ENCODE peak calls at places on chromosome 6, in four cellular contexts. U, P, W and A are unnamed samples.

GRCh38 chr6:81751388-81752083 is 945 bp downstream of the TENT5A start:
- DNase-seq in P (peak), U (peak), W (no peak), A (peak)

GRCh38 chr6:116370717-116371383 is at the start of gene DSE:
- DNase-seq in P (peak), U (peak), W (no peak), A (peak)

GRCh38 chr6:28303570-28303969 is 22.2 kb downstream of the PGBD1 start:
- DNase-seq in P (no peak), U (no peak), W (no peak), A (no peak)

GRCh38 chr6:132731086-132731485 is 17.2 kb upstream of the VNN1 start:
- DNase-seq in U (peak), P (no peak), W (no peak), A (peak)

GRCh38 chr6:16286151-16286522 is 47.8 kb downstream of the GMPR start:
- DNase-seq in U (peak), P (peak), W (peak), A (peak)

GRCh38 chr6:135002229-135002844 is 52.3 kb downstream of the HBS1L start:
- DNase-seq in W (no peak), P (no peak), U (peak), A (no peak)

GRCh38 chr6:46876126-46876525 is 45.6 kb downstream of the ADGRF5 start:
- DNase-seq in P (peak), W (peak), U (no peak), A (peak)

GRCh38 chr6:128572286-128572685 is 51.9 kb upstream of the PTPRK start:
- DNase-seq in W (no peak), P (no peak), U (peak), A (no peak)

GRCh38 chr6:72931325-72931903 is 293.9 kb downstream of the KHDC1L start:
- DNase-seq in W (no peak), P (no peak), U (no peak), A (no peak)

GRCh38 chr6:63347599-63347998 is 27.8 kb upstream of the LGSN start:
- DNase-seq in W (no peak), P (no peak), U (peak), A (peak)

GRCh38 chr6:113842165-113842564 is 15.0 kb upstream of the MARCKS start:
- DNase-seq in W (no peak), P (no peak), U (peak), A (no peak)

GRCh38 chr6:88877893-88878292 is 85.5 kb downstream of the RNGTT start:
- DNase-seq in U (no peak), W (no peak), P (no peak), A (no peak)

GRCh38 chr6:88884361-88884760 is 79.1 kb downstream of the RNGTT start:
- DNase-seq in W (no peak), P (no peak), U (no peak), A (no peak)

GRCh38 chr6:88882536-88882935 is 80.9 kb downstream of the RNGTT start:
- DNase-seq in U (no peak), W (no peak), P (no peak), A (no peak)

GRCh38 chr6:88880021-88880420 is 83.4 kb downstream of the RNGTT start:
- DNase-seq in W (no peak), P (no peak), U (no peak), A (no peak)

DNA sequence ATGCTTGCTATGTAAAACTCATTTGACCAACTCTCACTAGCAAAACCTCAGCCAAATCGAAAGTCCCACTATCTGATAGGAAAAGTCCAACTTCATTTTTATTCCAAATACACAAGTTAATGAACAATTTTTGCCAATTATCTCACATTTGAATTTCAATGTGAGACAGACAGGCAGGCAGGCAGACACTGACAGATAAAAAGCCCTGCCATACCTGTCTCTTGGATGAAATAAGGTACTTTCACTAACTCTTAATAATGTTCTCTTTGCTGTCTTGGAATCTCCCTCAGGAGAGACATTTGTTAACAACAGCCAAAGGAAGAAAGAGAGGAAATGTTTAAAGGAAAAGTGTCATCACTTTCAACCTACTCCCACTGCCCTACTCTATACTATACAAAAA is 82.0 kb downstream of the RNGTT start:
- DNase-seq in W (no peak), P (no peak), U (no peak), A (no peak)
- H4K91ac ChIP-seq in W (no peak), P (no peak), U (no peak), A (no peak)

DNA sequence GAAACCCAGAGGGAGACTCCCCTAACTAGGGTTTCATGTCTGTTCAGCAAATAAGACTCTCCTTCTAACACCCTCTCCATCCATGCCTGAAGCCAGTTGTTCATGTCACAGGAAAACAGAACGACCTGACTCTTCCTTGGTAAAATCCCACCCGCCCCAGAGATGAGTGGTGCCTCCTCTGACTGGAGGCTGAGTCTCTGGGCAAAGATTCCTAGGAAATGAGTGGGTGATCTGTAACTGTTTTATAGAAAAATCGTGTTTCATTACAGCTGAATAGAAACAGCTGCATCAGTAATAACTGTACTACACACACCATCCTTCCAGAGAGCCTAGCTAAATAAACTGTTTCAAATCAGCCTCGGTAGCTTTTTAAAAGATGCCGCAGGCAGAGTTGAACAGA is 37.4 kb upstream of the MRPS10 start:
- DNase-seq in P (no peak), W (no peak), U (peak), A (no peak)
- H4K91ac ChIP-seq in P (no peak), W (no peak), U (no peak), A (no peak)

GRCh38 chr6:169247419-169247818 is 6.2 kb downstream of the THBS2 start:
- DNase-seq in U (no peak), P (no peak), W (no peak), A (no peak)

GRCh38 chr6:169246445-169246844 is 7.2 kb downstream of the THBS2 start:
- DNase-seq in W (no peak), U (no peak), P (no peak), A (no peak)

GRCh38 chr6:169249057-169249456 is 4.6 kb downstream of the THBS2 start:
- DNase-seq in U (no peak), W (no peak), P (no peak), A (no peak)

GRCh38 chr6:169247991-169248390 is 5.7 kb downstream of the THBS2 start:
- DNase-seq in W (no peak), P (no peak), U (no peak), A (no peak)

GRCh38 chr6:169248521-169248971 is 5.1 kb downstream of the THBS2 start:
- DNase-seq in P (no peak), U (no peak), W (no peak), A (no peak)
- H4K91ac ChIP-seq in P (no peak), U (no peak), W (no peak), A (no peak)

GRCh38 chr6:43369174-43370002 is at the start of gene ZNF318:
- DNase-seq in P (peak), W (peak), U (peak), A (peak)

GRCh38 chr6:43367245-43367984 is 2.0 kb downstream of the ZNF318 start:
- DNase-seq in P (no peak), U (peak), W (no peak), A (no peak)

GRCh38 chr6:43373252-43373875 is 3.9 kb upstream of the ZNF318 start:
- DNase-seq in P (no peak), W (no peak), U (no peak), A (no peak)

DNA sequence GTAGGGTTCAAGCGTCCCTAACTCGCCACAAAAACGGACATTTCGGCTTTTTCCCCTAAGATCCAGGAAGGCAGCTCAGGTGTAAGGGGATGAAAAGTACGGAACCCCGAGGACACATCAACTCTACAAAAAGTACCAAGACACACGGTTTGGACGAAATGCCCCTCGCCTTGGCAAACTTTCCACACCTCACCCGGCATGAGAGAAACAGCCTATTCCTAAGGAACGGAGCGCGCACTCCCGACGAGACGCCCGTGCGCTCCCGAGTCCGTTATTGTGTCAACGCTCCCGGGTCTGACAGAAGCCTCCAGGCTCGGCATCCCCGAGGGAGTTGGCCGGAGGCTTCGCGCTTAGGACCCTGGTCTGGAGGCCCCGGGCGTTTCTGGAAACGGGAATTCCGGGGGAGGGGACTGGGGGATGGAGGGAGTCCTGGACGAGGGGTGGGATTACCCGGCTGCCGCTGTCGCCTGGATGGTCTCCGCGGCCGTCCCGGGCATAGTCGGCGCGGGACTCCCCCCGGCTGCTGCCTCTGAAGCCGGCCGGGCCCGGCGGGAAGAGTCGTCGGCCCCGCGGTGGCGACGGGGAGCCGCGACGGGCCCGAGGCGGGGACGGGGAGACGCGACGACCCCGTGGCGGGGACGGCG is 808 bp downstream of the ZNF318 start:
- DNase-seq in W (no peak), P (peak), U (peak), A (peak)
- H4K91ac ChIP-seq in W (no peak), P (no peak), U (no peak), A (peak)

DNA sequence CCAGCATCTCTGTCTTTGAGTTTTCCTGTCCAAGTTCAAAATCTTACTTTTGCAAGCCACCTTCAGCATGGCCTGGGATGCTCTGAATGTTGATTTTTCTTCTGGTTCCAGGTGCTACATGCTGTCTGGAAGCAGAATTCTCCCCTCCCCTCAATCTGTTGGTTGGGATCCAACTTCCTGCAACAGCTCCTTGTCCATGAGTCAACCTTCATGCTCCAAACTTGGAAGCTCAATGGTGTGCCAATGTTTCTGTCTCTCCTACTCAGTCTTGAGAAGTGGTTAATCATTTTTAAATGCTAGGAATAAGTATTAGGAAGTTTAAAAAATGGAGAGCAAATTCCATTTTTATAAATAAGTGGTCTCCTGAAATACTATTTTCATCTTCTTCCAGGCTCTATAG is 33.2 kb upstream of the PLEKHG1 start:
- DNase-seq in P (no peak), W (no peak), U (no peak), A (no peak)
- H4K91ac ChIP-seq in P (no peak), W (no peak), U (no peak), A (no peak)

DNA sequence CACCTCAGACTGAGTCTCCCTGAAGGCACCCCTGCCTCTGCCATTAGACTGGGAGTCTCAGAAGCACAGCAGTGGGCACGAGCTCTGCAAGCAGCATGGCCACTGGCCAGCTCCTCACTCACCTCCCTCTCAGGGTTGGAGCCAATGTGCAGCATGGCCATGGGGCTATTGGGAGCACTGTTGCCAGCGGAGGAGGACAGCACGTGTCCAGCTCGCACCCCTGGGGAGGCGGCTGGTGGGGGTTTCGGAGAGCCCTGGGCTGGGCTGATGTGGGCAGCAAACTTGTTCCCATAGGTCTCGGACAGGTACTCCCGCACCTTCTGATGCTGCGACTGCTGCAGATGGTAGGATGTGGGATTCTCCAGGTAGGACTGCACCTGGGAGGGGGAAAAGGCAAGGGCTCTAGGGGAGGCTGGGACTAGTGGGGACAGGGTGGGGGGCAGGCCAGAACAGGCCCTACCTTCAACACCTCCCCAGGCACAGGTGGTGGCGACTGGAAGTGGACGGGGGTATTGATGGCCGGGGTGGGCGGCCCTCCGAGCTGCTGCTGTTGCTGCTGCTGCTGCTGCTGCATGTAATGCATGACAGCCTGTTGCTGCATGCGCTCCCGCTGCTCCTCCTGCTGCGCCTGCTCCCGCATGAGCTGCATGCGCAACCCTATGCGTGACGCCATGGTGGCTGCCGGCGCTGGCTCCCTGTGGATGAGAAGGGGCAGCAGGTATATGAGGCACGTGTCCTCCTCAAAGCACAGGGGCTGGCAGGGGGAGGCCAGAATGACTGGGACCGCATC is 44.7 kb downstream of the TFEB start:
- DNase-seq in U (no peak), P (no peak), W (no peak), A (no peak)
- H4K91ac ChIP-seq in U (no peak), P (no peak), W (no peak), A (no peak)

GRCh38 chr6:50240986-50241385 is 191.3 kb upstream of the DEFB112 start:
- DNase-seq in W (no peak), U (no peak), P (no peak), A (no peak)
- H4K91ac ChIP-seq in W (no peak), U (no peak), P (no peak), A (no peak)

DNA sequence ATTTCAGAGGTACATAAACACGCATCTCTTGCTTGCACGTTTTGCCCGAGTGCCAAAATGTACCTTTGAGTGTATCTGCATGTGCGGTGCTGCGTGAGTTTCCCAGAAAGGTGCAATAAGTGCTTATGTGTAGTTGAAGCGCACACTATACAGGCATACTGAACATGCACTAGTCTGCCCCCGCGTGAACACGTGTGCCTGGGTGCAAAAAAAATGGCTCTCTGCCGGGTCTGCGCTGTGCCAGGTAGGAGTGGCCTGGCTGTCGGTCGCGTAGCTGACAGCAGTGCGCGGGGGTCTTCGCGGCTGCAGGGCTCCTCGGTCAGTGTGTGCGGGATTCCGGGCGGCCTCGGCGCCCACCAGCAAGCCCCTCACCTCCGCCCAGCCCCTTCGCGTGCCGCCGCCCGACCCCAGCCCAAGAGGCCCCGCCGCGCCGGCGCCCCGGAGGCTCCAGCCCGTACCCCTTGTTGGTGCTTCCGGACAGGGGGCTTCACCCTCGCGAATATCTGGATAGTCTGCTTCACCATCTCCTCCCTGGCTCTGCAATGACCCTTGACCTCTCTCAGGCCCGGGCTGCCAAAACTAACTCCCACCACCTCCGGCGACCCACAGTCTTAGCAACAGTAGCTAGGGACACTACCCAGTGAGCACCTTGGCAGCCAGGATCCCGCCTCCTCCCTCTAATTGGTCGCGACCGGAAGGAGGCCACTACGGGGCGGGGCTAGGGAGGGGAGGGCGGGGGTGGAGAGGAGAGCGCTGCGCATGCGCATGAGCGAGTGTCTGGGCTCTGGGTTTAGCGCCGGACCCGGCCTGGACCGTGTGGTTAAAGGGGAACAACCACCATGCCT is at the start of gene KIF6:
- DNase-seq in W (peak), P (peak), U (peak), A (peak)
- H4K91ac ChIP-seq in W (no peak), P (no peak), U (no peak), A (peak)

GRCh38 chr6:163863565-163863964 is 449.0 kb downstream of the QKI start:
- DNase-seq in U (no peak), W (no peak), P (peak), A (no peak)

GRCh38 chr6:163867518-163868292 is 453.2 kb downstream of the QKI start:
- DNase-seq in P (peak), W (no peak), U (no peak), A (no peak)

GRCh38 chr6:163861627-163862026 is 447.1 kb downstream of the QKI start:
- DNase-seq in W (no peak), U (no peak), P (no peak), A (no peak)

GRCh38 chr6:163866192-163866591 is 451.7 kb downstream of the QKI start:
- DNase-seq in U (no peak), P (peak), W (no peak), A (no peak)

GRCh38 chr6:163865380-163865779 is 450.9 kb downstream of the QKI start:
- DNase-seq in U (no peak), P (no peak), W (no peak), A (no peak)
- H4K91ac ChIP-seq in U (no peak), P (no peak), W (no peak), A (no peak)

GRCh38 chr6:111565316-111566221 is 40.1 kb downstream of the TRAF3IP2 start:
- DNase-seq in W (no peak), P (peak), U (no peak), A (no peak)
- H4K91ac ChIP-seq in W (no peak), P (no peak), U (peak), A (peak)